ENCODE peak calls at places on chromosomes 2 and 18, in seven cellular contexts. K is activated naive CD4-positive, alpha-beta T cell treated with anti-CD3 and anti-CD28 coated beads, Interleukin-2, amount 50 U/mL, for 16 hours; Y is NCI-H524; X is adrenal gland; A is GM03348; J is HT-29; Z is iPS DF 19.7. M is an unnamed sample.

GRCh38 chr2:81658227-81658626 is 1353.7 kb upstream of the LRRTM1 start:
- DNase-seq in A (no peak), Y (no peak), X (no peak), K (no peak), J (peak), Z (no peak), M (no peak)

GRCh38 chr2:137912358-137912757 is 51.9 kb upstream of the HNMT start:
- DNase-seq in J (no peak), Z (no peak), A (no peak), Y (peak), X (no peak), K (no peak), M (no peak)

GRCh38 chr2:54524236-54524991 is 68.3 kb downstream of the SPTBN1 start:
- DNase-seq in J (no peak), X (peak), Z (no peak), K (peak), A (peak), Y (no peak), M (no peak)

GRCh38 chr2:21251216-21251971 is 127.6 kb downstream of the TDRD15 start:
- DNase-seq in J (peak), K (no peak), Y (no peak), X (no peak), A (no peak), Z (no peak), M (no peak)

GRCh38 chr2:127196549-127196948 is 23.6 kb downstream of the CYP27C1 start:
- DNase-seq in A (no peak), J (no peak), Y (no peak), X (no peak), Z (no peak), K (no peak), M (no peak)

GRCh38 chr2:68825891-68826290 is 45.3 kb downstream of the BMP10 start:
- DNase-seq in K (no peak), Y (no peak), X (no peak), Z (no peak), J (no peak), A (no peak), M (no peak)

GRCh38 chr2:230986520-230987136 is 9.3 kb upstream of the SPATA3 start:
- DNase-seq in Z (no peak), A (peak), Y (no peak), X (no peak), J (no peak), K (no peak), M (no peak)

GRCh38 chr18:13437801-13438506 is 219.4 kb downstream of the LDLRAD4 start:
- DNase-seq in J (no peak), Y (no peak), X (no peak), K (peak), A (no peak), Z (no peak), M (no peak)

GRCh38 chr2:16632615-16633014 is 33.0 kb downstream of the CYRIA start:
- DNase-seq in K (no peak), Z (no peak), J (no peak), Y (peak), A (no peak), X (no peak), M (no peak)

GRCh38 chr18:63175264-63175663 is 144.3 kb downstream of the BCL2 start:
- DNase-seq in A (no peak), K (no peak), Z (no peak), Y (no peak), X (no peak), J (no peak), M (no peak)

GRCh38 chr2:191582355-191582754 is 95.6 kb upstream of the NABP1 start:
- DNase-seq in A (peak), J (peak), Z (no peak), K (no peak), Y (no peak), X (no peak), M (no peak)

GRCh38 chr18:70998490-70998889 is 709.6 kb downstream of the SOCS6 start:
- DNase-seq in X (no peak), K (no peak), J (peak), A (no peak), Y (peak), Z (no peak), M (no peak)

GRCh38 chr2:72097276-72097675 is 50.4 kb downstream of the CYP26B1 start:
- DNase-seq in K (no peak), J (no peak), X (no peak), A (no peak), Y (no peak), Z (no peak), M (no peak)

GRCh38 chr2:158753561-158754302 is 41.4 kb upstream of the DAPL1 start:
- DNase-seq in J (peak), X (peak), K (no peak), Y (peak), Z (no peak), A (peak), M (peak)

GRCh38 chr2:154623819-154624218 is 74.7 kb upstream of the KCNJ3 start:
- DNase-seq in K (no peak), A (peak), J (peak), X (peak), Y (peak), Z (peak), M (peak)

GRCh38 chr18:9707381-9708056 is 582 bp upstream of the RAB31 start:
- DNase-seq in X (no peak), Y (no peak), A (peak), K (no peak), J (no peak), Z (no peak), M (no peak)

GRCh38 chr2:31136732-31137131 is 1.5 kb downstream of the GALNT14 start:
- DNase-seq in Y (no peak), K (no peak), X (no peak), J (no peak), A (no peak), Z (no peak), M (no peak)

GRCh38 chr2:38966006-38966405 is 76.3 kb downstream of the ARHGEF33 start:
- DNase-seq in X (no peak), A (no peak), Y (no peak), Z (no peak), K (no peak), J (no peak), M (no peak)

GRCh38 chr2:231380307-231380706 is 15.2 kb upstream of the B3GNT7 start:
- DNase-seq in J (no peak), Z (no peak), K (no peak), Y (no peak), X (no peak), A (no peak), M (no peak)

GRCh38 chr2:47036489-47036769 is 118.7 kb downstream of the STPG4 start:
- DNase-seq in Z (no peak), Y (no peak), K (no peak), X (no peak), J (no peak), A (no peak), M (no peak)

GRCh38 chr2:30679416-30680088 is 127.7 kb downstream of the CAPN13 start:
- DNase-seq in A (no peak), X (peak), J (no peak), K (no peak), Z (no peak), Y (no peak), M (no peak)

GRCh38 chr2:106011993-106012392 is 182.1 kb downstream of the UXS1 start:
- DNase-seq in Z (no peak), Y (no peak), A (no peak), J (no peak), X (no peak), K (no peak), M (no peak)

GRCh38 chr2:121764681-121765228 is 9.3 kb downstream of the TSN start:
- DNase-seq in X (no peak), A (no peak), Z (no peak), Y (no peak), J (no peak), K (no peak), M (no peak)

GRCh38 chr2:159882069-159882468 is 84.1 kb upstream of the CD302 start:
- DNase-seq in Y (peak), K (no peak), Z (no peak), X (no peak), A (no peak), J (no peak), M (no peak)